ENCODE peak calls at places on chromosome 13, in six cellular contexts. One of them, this sample, is unnamed.

GRCh38 chr13:98942997-98943396 is 34.9 kb downstream of the DOCK9 start:
- DNase-seq in upper lobe of left lung: no peak
- DNase-seq in tibial nerve: no peak
- DNase-seq in transverse colon: no peak
- DNase-seq in PC-3: no peak
- DNase-seq in ovary: no peak
- DNase-seq in this sample: no peak

GRCh38 chr13:27915301-27916207 is 4.2 kb upstream of the PDX1 start:
- DNase-seq in PC-3: peak; percentile 54
- DNase-seq in upper lobe of left lung: no peak
- DNase-seq in ovary: no peak
- DNase-seq in transverse colon: no peak
- DNase-seq in tibial nerve: no peak
- DNase-seq in this sample: no peak

GRCh38 chr13:99153219-99153618 is 47.4 kb upstream of the UBAC2 start:
- DNase-seq in upper lobe of left lung: no peak
- DNase-seq in PC-3: peak; percentile 37
- DNase-seq in tibial nerve: no peak
- DNase-seq in ovary: no peak
- DNase-seq in transverse colon: no peak
- DNase-seq in this sample: no peak

GRCh38 chr13:109844396-109844795 is 58.0 kb upstream of the IRS2 start:
- DNase-seq in upper lobe of left lung: no peak
- DNase-seq in transverse colon: no peak
- DNase-seq in tibial nerve: no peak
- DNase-seq in PC-3: peak; percentile 74
- DNase-seq in ovary: no peak
- DNase-seq in this sample: no peak

GRCh38 chr13:33958964-33959363 is 141.0 kb downstream of the RFC3 start:
- DNase-seq in ovary: no peak
- DNase-seq in PC-3: no peak
- DNase-seq in transverse colon: no peak
- DNase-seq in tibial nerve: no peak
- DNase-seq in upper lobe of left lung: no peak
- DNase-seq in this sample: no peak

GRCh38 chr13:103436057-103436654 is 369.9 kb upstream of the SLC10A2 start:
- DNase-seq in upper lobe of left lung: peak; percentile 38
- DNase-seq in PC-3: no peak
- DNase-seq in tibial nerve: no peak
- DNase-seq in ovary: no peak
- DNase-seq in transverse colon: no peak
- DNase-seq in this sample: no peak

GRCh38 chr13:40391788-40392187 is 274.7 kb downstream of the FOXO1 start:
- DNase-seq in upper lobe of left lung: no peak
- DNase-seq in ovary: no peak
- DNase-seq in PC-3: no peak
- DNase-seq in tibial nerve: no peak
- DNase-seq in transverse colon: no peak
- DNase-seq in this sample: no peak

GRCh38 chr13:74305876-74306275 is 171.7 kb upstream of the KLF12 start:
- DNase-seq in PC-3: no peak
- DNase-seq in tibial nerve: no peak
- DNase-seq in transverse colon: no peak
- DNase-seq in upper lobe of left lung: no peak
- DNase-seq in ovary: no peak
- DNase-seq in this sample: no peak

GRCh38 chr13:40981949-40982348 is 37.2 kb downstream of the ELF1 start:
- DNase-seq in tibial nerve: no peak
- DNase-seq in transverse colon: no peak
- DNase-seq in PC-3: no peak
- DNase-seq in upper lobe of left lung: no peak
- DNase-seq in ovary: no peak
- DNase-seq in this sample: no peak

GRCh38 chr13:96426160-96426559 is 336.3 kb downstream of the HS6ST3 start:
- DNase-seq in tibial nerve: no peak
- DNase-seq in PC-3: no peak
- DNase-seq in ovary: no peak
- DNase-seq in transverse colon: no peak
- DNase-seq in upper lobe of left lung: no peak
- DNase-seq in this sample: no peak

GRCh38 chr13:44267966-44268365 is 105.7 kb upstream of the SERP2 start:
- DNase-seq in ovary: no peak
- DNase-seq in tibial nerve: no peak
- DNase-seq in upper lobe of left lung: no peak
- DNase-seq in transverse colon: no peak
- DNase-seq in PC-3: peak; percentile 91
- DNase-seq in this sample: no peak

GRCh38 chr13:105232403-105232802 is 1303.1 kb downstream of the EFNB2 start:
- DNase-seq in ovary: no peak
- DNase-seq in PC-3: no peak
- DNase-seq in upper lobe of left lung: no peak
- DNase-seq in transverse colon: peak; percentile 13
- DNase-seq in tibial nerve: no peak
- DNase-seq in this sample: no peak

GRCh38 chr13:63838366-63839110 is 2422.9 kb upstream of the PCDH20 start:
- DNase-seq in ovary: peak; percentile 16
- DNase-seq in upper lobe of left lung: no peak
- DNase-seq in transverse colon: no peak
- DNase-seq in tibial nerve: no peak
- DNase-seq in PC-3: no peak
- DNase-seq in this sample: no peak

GRCh38 chr13:21735621-21736401 is 64.9 kb downstream of the FGF9 start:
- DNase-seq in PC-3: no peak
- DNase-seq in tibial nerve: no peak
- DNase-seq in upper lobe of left lung: no peak
- DNase-seq in ovary: peak; percentile 57
- DNase-seq in transverse colon: no peak
- DNase-seq in this sample: no peak

GRCh38 chr13:110907951-110908898 is 6.6 kb downstream of the ANKRD10 start:
- DNase-seq in PC-3: peak; percentile 94
- DNase-seq in ovary: no peak
- DNase-seq in upper lobe of left lung: no peak
- DNase-seq in transverse colon: peak; percentile 78
- DNase-seq in tibial nerve: no peak
- DNase-seq in this sample: no peak
- H3K4me3 ChIP-seq in PC-3: peak overlapping the region; percentile 44
- H3K4me3 ChIP-seq in ovary: no peak overlapping the region
- H3K4me3 ChIP-seq in upper lobe of left lung: no peak overlapping the region
- H3K4me3 ChIP-seq in transverse colon: no peak overlapping the region
- H3K4me3 ChIP-seq in tibial nerve: no peak overlapping the region
- H3K4me3 ChIP-seq in this sample: no peak overlapping the region

GRCh38 chr13:114123876-114124275 is 8.5 kb downstream of the RASA3 start:
- DNase-seq in ovary: no peak
- DNase-seq in PC-3: no peak
- DNase-seq in transverse colon: no peak
- DNase-seq in tibial nerve: no peak
- DNase-seq in upper lobe of left lung: no peak
- DNase-seq in this sample: no peak
- H3K4me1 ChIP-seq in ovary: peaks cover 2% of the 10 kb centered on the region
- H3K4me1 ChIP-seq in PC-3: peaks cover 7% of the 10 kb centered on the region
- H3K4me1 ChIP-seq in transverse colon: peaks cover 15% of the 10 kb centered on the region
- H3K4me1 ChIP-seq in tibial nerve: peaks cover 51% of the 10 kb centered on the region
- H3K4me1 ChIP-seq in upper lobe of left lung: peaks cover 69% of the 10 kb centered on the region
- H3K4me1 ChIP-seq in this sample: peaks cover 17% of the 10 kb centered on the region

GRCh38 chr13:113122571-113123225 is at the start of gene F10:
- DNase-seq in ovary: peak; percentile 84
- DNase-seq in tibial nerve: peak; percentile 61
- DNase-seq in upper lobe of left lung: peak; percentile 73
- DNase-seq in PC-3: no peak
- DNase-seq in transverse colon: peak; percentile 78
- DNase-seq in this sample: peak; percentile 70
- H3K4me3 ChIP-seq in ovary: peak within 1 kb of the TSS; percentile 25
- H3K4me3 ChIP-seq in tibial nerve: no peak within 1 kb of the TSS
- H3K4me3 ChIP-seq in upper lobe of left lung: no peak within 1 kb of the TSS
- H3K4me3 ChIP-seq in PC-3: no peak within 1 kb of the TSS
- H3K4me3 ChIP-seq in transverse colon: no peak within 1 kb of the TSS
- H3K4me3 ChIP-seq in this sample: no peak within 1 kb of the TSS

GRCh38 chr13:80509264-80509663 is 168.3 kb upstream of the SPRY2 start:
- DNase-seq in ovary: no peak
- DNase-seq in PC-3: no peak
- DNase-seq in upper lobe of left lung: no peak
- DNase-seq in transverse colon: no peak
- DNase-seq in tibial nerve: no peak
- DNase-seq in this sample: no peak

GRCh38 chr13:80513196-80513595 is 172.3 kb upstream of the SPRY2 start:
- DNase-seq in ovary: no peak
- DNase-seq in PC-3: no peak
- DNase-seq in transverse colon: no peak
- DNase-seq in tibial nerve: no peak
- DNase-seq in upper lobe of left lung: no peak
- DNase-seq in this sample: no peak

GRCh38 chr13:80504453-80504852 is 163.5 kb upstream of the SPRY2 start:
- DNase-seq in transverse colon: no peak
- DNase-seq in PC-3: no peak
- DNase-seq in upper lobe of left lung: no peak
- DNase-seq in ovary: no peak
- DNase-seq in tibial nerve: no peak
- DNase-seq in this sample: no peak

GRCh38 chr13:80502359-80502758 is 161.4 kb upstream of the SPRY2 start:
- DNase-seq in tibial nerve: no peak
- DNase-seq in upper lobe of left lung: no peak
- DNase-seq in PC-3: no peak
- DNase-seq in transverse colon: no peak
- DNase-seq in ovary: no peak
- DNase-seq in this sample: no peak

DNA sequence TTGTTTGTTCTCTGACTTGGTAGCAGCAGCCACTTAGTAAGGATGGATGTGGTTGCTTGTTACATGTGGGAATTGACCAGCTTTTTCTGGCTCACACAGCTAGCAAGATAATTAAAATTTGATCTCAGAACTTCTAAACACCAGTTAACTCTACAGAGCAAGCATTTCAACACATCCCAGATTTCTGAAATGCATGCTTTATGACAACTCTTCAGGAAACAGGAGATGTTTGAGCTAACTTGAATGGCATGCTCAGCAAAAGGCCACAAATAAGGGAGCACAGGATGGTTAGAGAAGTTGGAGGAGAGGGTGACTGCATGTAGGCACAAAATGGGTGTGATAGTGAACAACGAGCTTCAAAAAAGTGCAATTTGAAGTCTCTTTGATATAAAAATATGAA is 167.1 kb upstream of the SPRY2 start:
- DNase-seq in PC-3: no peak
- DNase-seq in upper lobe of left lung: no peak
- DNase-seq in transverse colon: no peak
- DNase-seq in ovary: no peak
- DNase-seq in tibial nerve: no peak
- DNase-seq in this sample: no peak
- H3K4me1 ChIP-seq in PC-3: no peaks in the 10 kb centered on the region
- H3K4me1 ChIP-seq in upper lobe of left lung: no peaks in the 10 kb centered on the region
- H3K4me1 ChIP-seq in transverse colon: no peaks in the 10 kb centered on the region
- H3K4me1 ChIP-seq in ovary: no peaks in the 10 kb centered on the region
- H3K4me1 ChIP-seq in tibial nerve: no peaks in the 10 kb centered on the region
- H3K4me1 ChIP-seq in this sample: no peaks in the 10 kb centered on the region

DNA sequence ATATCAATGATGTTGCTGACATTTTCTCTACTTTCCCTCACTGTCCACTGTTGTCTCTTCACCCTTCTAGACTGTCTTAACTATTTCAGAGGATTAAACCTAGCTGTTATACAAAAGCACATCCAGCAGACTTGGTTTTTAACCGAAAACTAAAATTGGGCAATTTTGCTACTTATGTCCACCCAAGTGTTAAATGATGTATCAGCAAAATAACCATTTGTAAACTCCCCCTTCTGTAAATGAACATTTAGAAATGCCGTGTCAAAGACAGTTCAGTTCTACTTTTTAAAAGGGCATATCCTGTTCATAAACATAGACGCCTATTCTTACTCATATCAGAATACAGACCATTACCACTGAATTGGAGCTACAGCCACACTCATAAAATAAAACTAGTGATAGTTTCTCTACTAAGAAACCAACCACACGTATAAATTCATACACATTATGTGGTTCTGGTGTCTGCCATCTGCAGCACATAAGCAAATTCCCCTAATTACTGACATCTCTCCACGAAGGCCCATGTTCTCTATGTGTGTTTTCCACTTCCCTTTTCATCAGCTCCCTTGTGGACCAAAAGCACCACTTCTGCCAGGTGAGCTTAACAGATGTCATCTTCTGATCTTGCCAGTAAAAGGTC is 1091.8 kb downstream of the PCDH9 start:
- DNase-seq in tibial nerve: no peak
- DNase-seq in PC-3: no peak
- DNase-seq in ovary: no peak
- DNase-seq in transverse colon: no peak
- DNase-seq in upper lobe of left lung: no peak
- DNase-seq in this sample: no peak
- H3K4me3 ChIP-seq in tibial nerve: no peak overlapping the region
- H3K4me3 ChIP-seq in PC-3: no peak overlapping the region
- H3K4me3 ChIP-seq in ovary: no peak overlapping the region
- H3K4me3 ChIP-seq in transverse colon: no peak overlapping the region
- H3K4me3 ChIP-seq in upper lobe of left lung: no peak overlapping the region
- H3K4me3 ChIP-seq in this sample: no peak overlapping the region

GRCh38 chr13:46569471-46569870 is 16.5 kb downstream of the LRCH1 start:
- DNase-seq in ovary: no peak
- DNase-seq in upper lobe of left lung: no peak
- DNase-seq in transverse colon: no peak
- DNase-seq in tibial nerve: no peak
- DNase-seq in PC-3: no peak
- DNase-seq in this sample: no peak

GRCh38 chr13:46570273-46570672 is 17.3 kb downstream of the LRCH1 start:
- DNase-seq in transverse colon: no peak
- DNase-seq in tibial nerve: no peak
- DNase-seq in upper lobe of left lung: no peak
- DNase-seq in PC-3: no peak
- DNase-seq in ovary: no peak
- DNase-seq in this sample: no peak

GRCh38 chr13:46565808-46566750 is 13.1 kb downstream of the LRCH1 start:
- DNase-seq in tibial nerve: no peak
- DNase-seq in ovary: no peak
- DNase-seq in PC-3: no peak
- DNase-seq in upper lobe of left lung: no peak
- DNase-seq in transverse colon: no peak
- DNase-seq in this sample: no peak

GRCh38 chr13:46571189-46571901 is 18.4 kb downstream of the LRCH1 start:
- DNase-seq in PC-3: no peak
- DNase-seq in ovary: no peak
- DNase-seq in upper lobe of left lung: no peak
- DNase-seq in transverse colon: no peak
- DNase-seq in tibial nerve: no peak
- DNase-seq in this sample: no peak

GRCh38 chr13:46567671-46568070 is 14.7 kb downstream of the LRCH1 start:
- DNase-seq in PC-3: no peak
- DNase-seq in transverse colon: no peak
- DNase-seq in tibial nerve: no peak
- DNase-seq in upper lobe of left lung: no peak
- DNase-seq in ovary: no peak
- DNase-seq in this sample: no peak
- H3K4me1 ChIP-seq in PC-3: no peaks in the 10 kb centered on the region
- H3K4me1 ChIP-seq in transverse colon: no peaks in the 10 kb centered on the region
- H3K4me1 ChIP-seq in tibial nerve: no peaks in the 10 kb centered on the region
- H3K4me1 ChIP-seq in upper lobe of left lung: peaks cover 6% of the 10 kb centered on the region
- H3K4me1 ChIP-seq in ovary: peaks cover 15% of the 10 kb centered on the region
- H3K4me1 ChIP-seq in this sample: peaks cover 3% of the 10 kb centered on the region